ENCODE peak calls at places on chromosome 4, in six cellular contexts. R is neuronal stem cell, M is mesenchymal stem cell, W is H1, L is mesendoderm, F is trophoblast cell. P is an unnamed sample.

GRCh38 chr4:170887396-170887795 is 797.6 kb upstream of the AADAT start:
- DNase-seq in R (no peak), M (peak; percentile 17), W (no peak), L (peak; percentile 8), F (no peak), P (no peak)

GRCh38 chr4:2800691-2801596 is 8.1 kb downstream of the SH3BP2 start:
- DNase-seq in R (peak; percentile 57), M (peak; percentile 90), W (no peak), L (peak; percentile 79), F (peak; percentile 38), P (peak; percentile 37)

GRCh38 chr4:41413670-41414069 is 124.3 kb upstream of the LIMCH1 start:
- DNase-seq in R (no peak), M (peak; percentile 86), W (no peak), L (no peak), F (no peak), P (no peak)

GRCh38 chr4:70801265-70801809 is 38.4 kb downstream of the GRSF1 start:
- DNase-seq in R (no peak), M (no peak), W (no peak), L (no peak), F (no peak), P (no peak)

GRCh38 chr4:169117591-169118081 is 107.6 kb upstream of the CBR4 start:
- DNase-seq in R (no peak), M (no peak), W (no peak), L (no peak), F (no peak), P (peak; percentile 95)

GRCh38 chr4:5863461-5864113 is 29.3 kb downstream of the CRMP1 start:
- DNase-seq in R (no peak), M (peak; percentile 75), W (no peak), L (peak; percentile 4), F (no peak), P (peak; percentile 96)

GRCh38 chr4:155566241-155566823 is 100.3 kb upstream of the GUCY1A1 start:
- DNase-seq in R (no peak), M (peak; percentile 21), W (no peak), L (no peak), F (no peak), P (peak; percentile 40)

GRCh38 chr4:9800878-9801277 is 19.4 kb downstream of the DRD5 start:
- DNase-seq in R (no peak), M (no peak), W (no peak), L (no peak), F (no peak), P (no peak)

GRCh38 chr4:169795585-169795984 is 37.8 kb upstream of the HPF1 start:
- DNase-seq in R (no peak), M (no peak), W (no peak), L (peak; percentile 40), F (no peak), P (no peak)

GRCh38 chr4:141587897-141588296 is 48.5 kb upstream of the IL15 start:
- DNase-seq in R (no peak), M (peak; percentile 9), W (no peak), L (no peak), F (no peak), P (peak; percentile 64)

GRCh38 chr4:38983756-38984647 is 48.2 kb downstream of the TMEM156 start:
- DNase-seq in R (peak; percentile 23), M (peak; percentile 83), W (no peak), L (no peak), F (no peak), P (peak; percentile 56)

GRCh38 chr4:185587444-185588161 is 52.3 kb upstream of the PDLIM3 start:
- DNase-seq in R (no peak), M (peak; percentile 54), W (no peak), L (peak; percentile 67), F (peak; percentile 97), P (peak; percentile 68)

GRCh38 chr4:26452565-26453531 is 37.4 kb downstream of the CCKAR start:
- DNase-seq in R (no peak), M (no peak), W (no peak), L (peak; percentile 17), F (no peak), P (no peak)
- H3K18ac ChIP-seq in R (no peak overlapping the region), M (no peak overlapping the region), W (no peak overlapping the region), L (no peak overlapping the region), F (no peak overlapping the region), P (no peak overlapping the region)

DNA sequence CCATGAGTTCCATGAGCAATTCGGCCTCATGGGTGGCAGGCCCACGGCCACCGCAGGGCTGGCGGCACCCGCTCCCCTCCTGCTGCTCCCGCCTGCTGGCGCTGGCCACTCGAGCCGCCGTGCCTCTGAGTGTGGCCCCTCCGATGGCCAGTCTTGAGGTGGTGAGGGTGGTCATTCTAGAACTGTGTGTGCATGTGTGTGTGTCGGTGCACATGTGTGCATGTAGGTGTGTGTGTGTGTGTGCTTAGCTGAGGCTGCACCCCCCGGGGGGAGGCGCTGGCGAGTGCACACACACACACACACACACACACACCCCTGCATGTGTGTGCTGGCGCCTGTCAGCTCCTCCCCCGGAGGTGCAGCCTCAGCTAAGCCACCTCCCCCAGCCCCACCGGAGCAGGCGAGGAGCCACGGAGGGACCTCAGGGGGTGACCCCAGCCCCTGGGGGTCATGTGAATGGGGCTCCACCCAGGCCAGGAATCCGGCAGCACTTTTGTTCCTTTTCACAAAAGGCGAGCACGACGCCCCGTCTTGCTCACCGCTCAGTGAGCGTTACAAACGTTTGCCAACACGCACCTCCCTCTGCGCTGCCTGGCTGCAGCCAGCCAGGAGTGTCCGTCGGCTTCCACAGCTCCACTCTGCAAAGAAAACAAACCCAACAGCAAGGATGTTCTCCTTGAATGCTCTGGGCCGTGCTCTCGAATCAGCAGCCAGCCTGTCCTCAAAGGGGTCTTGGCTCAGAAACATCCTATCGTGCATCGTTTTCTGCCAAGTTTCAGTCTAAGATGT is 29.9 kb downstream of the FGFRL1 start:
- DNase-seq in R (peak; percentile 82), M (peak; percentile 26), W (no peak), L (no peak), F (no peak), P (peak; percentile 34)
- H3K4me3 ChIP-seq in R (no peak overlapping the region), M (no peak overlapping the region), W (no peak overlapping the region), L (no peak overlapping the region), F (no peak overlapping the region), P (no peak overlapping the region)

DNA sequence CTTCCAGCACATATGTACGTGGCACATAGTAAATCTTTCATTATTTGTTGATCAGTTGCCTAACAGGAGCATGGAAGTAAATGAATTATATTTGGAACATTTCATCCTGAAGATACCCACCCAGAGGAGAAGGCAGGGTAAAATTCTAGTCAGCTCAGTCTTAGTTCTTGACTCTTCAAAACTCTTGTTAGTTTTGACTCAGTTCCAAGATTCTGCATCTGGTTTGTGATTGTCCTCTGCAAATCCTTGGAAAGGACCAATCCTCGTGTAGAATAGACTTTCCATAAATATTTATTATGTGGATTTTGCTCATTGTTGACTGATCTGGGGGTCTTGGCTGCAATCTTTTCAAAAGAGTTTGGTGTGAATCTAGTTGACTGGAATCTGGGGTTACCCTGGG is 257.5 kb upstream of the FAT1 start:
- DNase-seq in R (no peak), M (no peak), W (no peak), L (no peak), F (no peak), P (peak; percentile 36)
- H3K18ac ChIP-seq in R (no peak overlapping the region), M (no peak overlapping the region), W (no peak overlapping the region), L (no peak overlapping the region), F (no peak overlapping the region), P (peak overlapping the region; percentile 88)

DNA sequence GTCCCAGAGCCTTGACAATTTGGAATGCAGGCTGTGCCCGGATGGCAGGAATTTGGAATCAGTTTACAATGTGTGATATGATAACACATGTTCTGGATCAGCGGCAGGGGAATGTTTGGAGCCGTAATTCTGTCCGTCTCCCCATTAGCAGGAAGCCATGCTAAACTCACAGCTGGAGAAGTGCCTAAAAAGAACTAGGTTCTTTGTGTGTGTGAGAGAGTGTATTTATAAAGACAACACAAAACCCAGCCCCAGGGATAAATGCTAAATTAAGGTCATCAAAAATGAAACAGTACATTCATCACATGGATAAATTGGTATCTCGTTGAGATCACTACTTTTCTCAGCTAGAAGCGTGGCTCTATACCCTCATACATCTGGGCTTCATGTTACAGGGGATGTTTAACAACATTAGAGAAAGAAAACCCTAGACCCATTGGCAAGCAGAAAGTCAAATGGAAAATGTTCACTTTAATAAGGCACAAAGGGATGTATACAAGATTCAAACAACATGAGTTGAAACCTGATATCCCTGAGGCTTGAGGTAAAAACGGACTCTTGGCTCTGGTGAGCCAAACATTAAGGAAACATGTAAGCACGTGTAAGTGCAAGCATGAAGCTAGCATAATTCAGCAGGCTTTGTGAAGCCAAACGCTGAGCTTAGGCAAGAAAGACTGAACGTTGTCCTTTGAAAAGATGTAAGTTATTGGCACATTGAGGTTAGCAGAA is 18.0 kb upstream of the TMEM131L start:
- DNase-seq in R (no peak), M (peak; percentile 44), W (no peak), L (no peak), F (no peak), P (peak; percentile 81)
- H3K4me3 ChIP-seq in R (no peak overlapping the region), M (no peak overlapping the region), W (no peak overlapping the region), L (no peak overlapping the region), F (no peak overlapping the region), P (peak overlapping the region; percentile 9)

GRCh38 chr4:102500371-102501175 is 586 bp upstream of the NFKB1 start:
- DNase-seq in R (peak; percentile 11), M (peak; percentile 67), W (no peak), L (peak; percentile 45), F (peak; percentile 21), P (peak; percentile 61)

GRCh38 chr4:102503301-102503746 is 2.2 kb downstream of the NFKB1 start:
- DNase-seq in R (no peak), M (no peak), W (no peak), L (no peak), F (no peak), P (no peak)

GRCh38 chr4:102501176-102501634 is at the start of gene NFKB1:
- DNase-seq in R (peak; percentile 65), M (peak; percentile 96), W (no peak), L (peak; percentile 68), F (peak; percentile 80), P (peak; percentile 89)

GRCh38 chr4:102503831-102504786 is 3.0 kb downstream of the NFKB1 start:
- DNase-seq in R (no peak), M (peak; percentile 15), W (no peak), L (no peak), F (no peak), P (no peak)

DNA sequence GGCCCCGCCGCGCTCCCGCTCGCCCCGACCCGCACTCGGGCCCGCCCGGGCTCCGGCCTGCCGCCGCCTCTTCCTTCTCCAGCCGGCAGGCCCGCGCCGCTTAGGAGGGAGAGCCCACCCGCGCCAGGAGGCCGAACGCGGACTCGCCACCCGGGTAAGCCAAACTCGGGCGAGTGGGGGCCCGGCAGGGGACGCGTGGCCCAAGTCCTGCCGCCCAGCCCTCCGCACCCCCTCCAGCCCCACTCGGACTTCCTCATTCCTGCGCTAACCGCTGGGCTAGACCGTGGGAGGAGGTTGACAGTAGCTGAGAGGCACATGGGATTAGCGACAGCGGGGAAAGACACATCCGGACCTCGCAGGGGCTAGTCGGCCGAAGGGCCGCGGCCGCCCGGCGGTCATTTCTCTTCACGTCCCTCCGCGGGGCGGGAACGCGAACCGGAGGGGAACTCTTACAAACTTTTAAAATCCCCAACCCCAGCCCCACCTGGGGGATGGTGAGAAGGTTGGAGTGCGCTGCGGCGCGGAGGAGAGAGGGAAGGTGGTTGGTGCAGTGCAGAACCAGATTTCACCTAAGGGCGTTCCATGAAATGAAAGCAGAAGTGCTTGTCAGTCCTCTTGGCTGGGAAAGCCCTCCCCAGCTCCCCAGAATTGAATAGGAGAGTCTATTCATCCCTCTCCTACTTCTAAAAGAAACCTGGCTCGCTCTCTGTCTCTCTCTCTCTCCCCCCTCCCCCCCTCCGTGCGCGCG is 650 bp downstream of the NFKB1 start:
- DNase-seq in R (peak; percentile 71), M (peak; percentile 93), W (no peak), L (peak; percentile 90), F (peak; percentile 83), P (peak; percentile 76)
- H3K18ac ChIP-seq in R (peak overlapping the region; percentile 98), M (peak overlapping the region; percentile 98), W (peak overlapping the region; percentile 62), L (peak overlapping the region; percentile 99), F (peak overlapping the region; percentile 96), P (peak overlapping the region; percentile 31)

P was measured in IMR-90.